ENCODE peak calls at places on chromosomes 7 and 10, in nine cellular contexts. P, G, U, R, J, L, D, Z and E are unnamed samples.

GRCh38 chr10:103666109-103666508 is 172.6 kb downstream of the NEURL1 start:
- DNase-seq in U (peak), D (no peak), P (peak), J (peak), R (no peak), L (peak), G (no peak), Z (no peak), E (peak)

GRCh38 chr7:152130658-152131590 is 105.5 kb downstream of the GALNT11 start:
- DNase-seq in U (no peak), G (no peak), J (no peak), R (no peak), Z (no peak), L (no peak), P (no peak), D (no peak), E (no peak)

GRCh38 chr10:92156874-92157273 is 134.0 kb downstream of the CPEB3 start:
- DNase-seq in P (no peak), Z (no peak), G (no peak), J (no peak), D (no peak), R (no peak), L (no peak), U (no peak), E (no peak)

GRCh38 chr7:127920787-127921438 is 110.3 kb downstream of the LRRC4 start:
- DNase-seq in J (no peak), Z (no peak), U (no peak), G (no peak), L (peak), R (no peak), D (no peak), P (no peak), E (no peak)

GRCh38 chr10:8726087-8726486 is 671.6 kb downstream of the GATA3 start:
- DNase-seq in P (no peak), R (no peak), L (no peak), J (no peak), D (no peak), G (no peak), U (no peak), Z (no peak), E (no peak)

GRCh38 chr7:13179775-13180448 is 492.5 kb downstream of the ARL4A start:
- DNase-seq in L (no peak), P (no peak), G (no peak), R (no peak), Z (no peak), D (no peak), U (no peak), J (no peak), E (no peak)

GRCh38 chr10:97150191-97150590 is 35.6 kb downstream of the SLIT1 start:
- DNase-seq in R (no peak), D (no peak), Z (no peak), J (no peak), L (no peak), G (no peak), P (no peak), U (no peak), E (no peak)

GRCh38 chr10:33478089-33478674 is 143.7 kb upstream of the NRP1 start:
- DNase-seq in J (no peak), P (no peak), L (no peak), G (no peak), R (no peak), U (no peak), Z (no peak), D (no peak), E (no peak)

GRCh38 chr10:34933676-34934075 is 118.6 kb upstream of the PARD3 start:
- DNase-seq in U (no peak), G (peak), R (no peak), J (no peak), L (no peak), P (no peak), D (peak), Z (no peak), E (no peak)

GRCh38 chr7:111113263-111114017 is 22.5 kb downstream of the LRRN3 start:
- DNase-seq in U (peak), D (no peak), J (no peak), G (no peak), R (no peak), L (peak), Z (no peak), P (no peak), E (no peak)

GRCh38 chr10:31374146-31374696 is 55.2 kb downstream of the ZEB1 start:
- DNase-seq in U (no peak), L (peak), Z (no peak), D (no peak), R (no peak), J (no peak), P (no peak), G (no peak), E (no peak)